ENCODE peak calls at places on chromosomes 1 and 21, in four cellular contexts. One of them, this sample, is unnamed. For H3K4me1, the result is how much of the 10 kb centered on the place peaks cover.

GRCh38 chr21:43921979-43922945 is 57.2 kb downstream of the AGPAT3 start:
- DNase-seq in H9: no peak
- DNase-seq in left ventricle myocardium inferior: peak
- DNase-seq in mucosa of descending colon: no peak
- DNase-seq in this sample: no peak

GRCh38 chr1:201709564-201710295 is 119.2 kb upstream of the IPO9 start:
- DNase-seq in H9: peak
- DNase-seq in left ventricle myocardium inferior: peak
- DNase-seq in mucosa of descending colon: peak
- DNase-seq in this sample: peak

GRCh38 chr1:64199154-64199553 is 4.3 kb upstream of the UBE2U start:
- DNase-seq in left ventricle myocardium inferior: no peak
- DNase-seq in mucosa of descending colon: no peak
- DNase-seq in H9: no peak
- DNase-seq in this sample: no peak

GRCh38 chr1:9211291-9211811 is 23.2 kb upstream of the H6PD start:
- DNase-seq in H9: no peak
- DNase-seq in left ventricle myocardium inferior: no peak
- DNase-seq in mucosa of descending colon: no peak
- DNase-seq in this sample: no peak

GRCh38 chr1:7401814-7402547 is 369.1 kb upstream of the VAMP3 start:
- DNase-seq in mucosa of descending colon: no peak
- DNase-seq in H9: peak
- DNase-seq in left ventricle myocardium inferior: no peak
- DNase-seq in this sample: peak

GRCh38 chr1:167484726-167485125 is 33.6 kb downstream of the CD247 start:
- DNase-seq in H9: no peak
- DNase-seq in mucosa of descending colon: no peak
- DNase-seq in left ventricle myocardium inferior: no peak
- DNase-seq in this sample: no peak

GRCh38 chr1:180251526-180252305 is 21.7 kb downstream of the LHX4 start:
- DNase-seq in mucosa of descending colon: no peak
- DNase-seq in H9: no peak
- DNase-seq in left ventricle myocardium inferior: no peak
- DNase-seq in this sample: no peak

GRCh38 chr1:151158311-151158710 is 1.9 kb downstream of the TNFAIP8L2 start:
- DNase-seq in mucosa of descending colon: peak
- DNase-seq in H9: no peak
- DNase-seq in left ventricle myocardium inferior: no peak
- DNase-seq in this sample: no peak

GRCh38 chr1:12608311-12608957 is 9.6 kb downstream of the DHRS3 start:
- DNase-seq in left ventricle myocardium inferior: no peak
- DNase-seq in H9: no peak
- DNase-seq in mucosa of descending colon: no peak
- DNase-seq in this sample: no peak

DNA sequence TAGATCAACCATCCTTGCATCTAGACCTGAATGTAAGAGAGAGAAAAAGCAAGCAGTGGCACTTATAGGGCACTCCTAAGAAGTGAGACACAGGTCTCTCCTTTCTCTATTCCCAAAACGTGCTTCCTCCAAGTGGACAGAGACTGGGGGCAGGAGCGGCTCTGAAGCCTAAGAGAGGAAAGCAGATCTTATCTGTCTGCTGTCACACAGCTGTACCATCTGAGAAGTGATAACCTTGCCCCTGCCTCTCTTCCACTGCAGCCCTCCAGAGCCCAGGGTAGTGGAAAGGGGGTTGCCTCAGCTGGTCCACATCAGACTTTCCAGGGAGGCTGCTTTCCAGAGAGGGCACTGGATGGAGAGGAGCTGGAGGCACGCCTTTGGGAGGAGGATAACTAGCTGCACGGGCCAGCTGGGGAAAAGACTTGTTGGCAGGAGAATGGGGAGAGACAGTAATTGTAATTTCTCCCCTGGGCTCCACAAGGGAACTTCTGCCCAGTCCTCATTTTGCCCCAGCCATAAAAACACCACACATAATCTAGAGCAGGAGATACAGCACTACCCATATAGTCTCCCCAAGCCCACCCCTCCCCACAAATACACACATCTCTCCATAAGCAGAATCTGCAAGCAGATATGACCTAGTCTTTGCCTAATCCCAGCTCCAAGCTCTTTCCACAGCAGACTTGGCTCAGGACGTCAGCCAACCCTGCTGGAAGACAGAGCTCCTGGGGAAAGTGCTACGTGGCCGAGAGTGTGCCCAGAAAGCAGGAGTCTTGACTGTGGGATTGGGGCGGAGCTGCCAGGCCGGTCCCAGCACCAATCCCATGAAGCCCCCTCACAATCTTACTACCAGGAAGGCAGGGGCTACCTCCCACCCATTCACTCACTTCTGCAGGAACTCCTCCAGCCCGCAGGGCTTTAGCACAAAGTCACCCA is 31.2 kb downstream of the PIK3C2B start:
- DNase-seq in H9: no peak
- DNase-seq in left ventricle myocardium inferior: peak
- DNase-seq in mucosa of descending colon: peak
- DNase-seq in this sample: no peak
- H3K4me1 ChIP-seq in H9: under half
- H3K4me1 ChIP-seq in left ventricle myocardium inferior: half or more
- H3K4me1 ChIP-seq in mucosa of descending colon: under half
- H3K4me1 ChIP-seq in this sample: under half

DNA sequence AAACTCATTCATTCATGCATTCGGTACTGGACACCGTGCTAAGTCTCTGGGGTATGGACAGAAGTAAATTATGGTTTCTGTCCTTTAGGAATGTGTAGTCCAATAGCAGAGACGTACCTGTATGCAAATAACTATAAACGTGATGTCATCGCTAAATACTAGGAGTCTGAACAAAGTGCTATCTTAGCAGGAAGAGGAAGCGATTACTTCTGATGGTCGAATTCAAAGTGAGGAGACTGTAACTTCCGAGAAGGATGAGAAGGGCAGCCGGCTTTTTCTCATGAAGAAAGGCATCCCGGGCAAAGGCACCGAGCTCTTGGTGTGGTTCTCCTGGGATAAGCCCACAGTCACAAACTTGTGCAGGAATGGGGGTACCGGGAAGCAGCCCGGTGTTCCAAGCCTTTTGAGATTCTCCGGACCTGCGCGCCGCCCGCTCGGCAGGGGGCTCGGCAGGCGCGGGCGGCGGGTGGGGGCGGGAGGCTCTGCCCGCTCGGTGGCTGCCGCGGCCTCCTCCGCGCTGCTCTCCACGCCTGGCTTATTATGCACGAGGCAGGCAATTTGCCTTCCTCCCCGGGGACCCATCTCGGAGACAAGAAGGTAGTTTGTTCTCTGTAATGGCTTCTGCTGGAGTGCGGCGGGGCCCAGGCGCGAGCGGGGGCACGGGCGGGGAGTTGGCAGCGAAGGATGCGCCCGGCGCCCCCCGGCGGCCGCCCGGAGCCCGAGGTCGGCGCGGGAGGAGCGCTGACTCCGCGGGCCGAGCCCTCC is 67.5 kb upstream of the CD1D start:
- DNase-seq in H9: peak
- DNase-seq in left ventricle myocardium inferior: peak
- DNase-seq in mucosa of descending colon: peak
- DNase-seq in this sample: no peak
- H3K4me1 ChIP-seq in H9: under half
- H3K4me1 ChIP-seq in left ventricle myocardium inferior: under half
- H3K4me1 ChIP-seq in mucosa of descending colon: under half
- H3K4me1 ChIP-seq in this sample: under half

DNA sequence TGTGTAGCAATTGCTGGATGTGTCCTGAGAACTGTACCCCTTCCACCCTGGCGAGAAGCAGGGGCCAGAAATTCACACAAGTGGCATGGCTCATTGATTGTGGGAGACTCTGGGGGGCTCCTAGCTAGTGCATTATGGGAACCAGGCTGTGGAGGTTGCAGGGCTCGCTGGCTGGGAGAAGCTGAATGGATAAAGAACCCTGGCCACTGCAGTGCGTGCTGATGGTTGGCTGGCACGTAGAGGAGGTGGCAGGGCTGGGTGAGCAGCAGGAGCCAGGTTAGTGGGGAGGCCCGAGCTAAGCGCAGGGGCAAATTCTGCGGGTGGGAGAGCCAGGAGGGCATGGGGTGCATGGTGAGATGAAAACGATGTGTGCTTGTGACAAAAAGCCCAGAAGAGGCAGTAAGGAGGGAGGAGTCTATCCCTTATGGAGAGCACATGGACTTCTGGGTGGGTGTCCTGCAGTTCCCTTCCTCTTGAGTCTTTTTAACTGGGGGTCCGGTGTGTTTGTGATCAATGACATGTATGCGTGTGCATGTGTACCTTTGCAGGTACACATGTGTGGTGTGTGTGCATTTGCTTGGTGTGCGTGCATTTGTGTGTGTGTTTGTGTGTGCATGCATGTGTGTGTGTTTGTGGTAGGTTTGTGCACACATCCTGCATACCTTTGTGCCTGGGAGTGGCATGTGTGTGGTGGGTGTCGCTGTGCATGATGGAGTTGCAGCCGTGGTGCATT is 3.6 kb downstream of the GUK1 start:
- DNase-seq in H9: no peak
- DNase-seq in left ventricle myocardium inferior: no peak
- DNase-seq in mucosa of descending colon: no peak
- DNase-seq in this sample: no peak
- H3K4me1 ChIP-seq in H9: under half
- H3K4me1 ChIP-seq in left ventricle myocardium inferior: half or more
- H3K4me1 ChIP-seq in mucosa of descending colon: under half
- H3K4me1 ChIP-seq in this sample: under half

GRCh38 chr1:26701995-26702679 is 6.3 kb downstream of the ARID1A start:
- DNase-seq in H9: no peak
- DNase-seq in left ventricle myocardium inferior: no peak
- DNase-seq in mucosa of descending colon: no peak
- DNase-seq in this sample: no peak
- H3K4me1 ChIP-seq in H9: under half
- H3K4me1 ChIP-seq in left ventricle myocardium inferior: half or more
- H3K4me1 ChIP-seq in mucosa of descending colon: half or more
- H3K4me1 ChIP-seq in this sample: half or more